ENCODE peak calls at places on chromosomes 11 and 22, in nine cellular contexts. R, G, B, H, V, L, N, S and X are unnamed samples.

GRCh38 chr22:47138898-47139789 is 376.7 kb downstream of the TBC1D22A start:
- DNase-seq in R (no peak), G (no peak), B (no peak), H (no peak), V (peak), L (no peak), N (no peak), S (no peak), X (no peak)

GRCh38 chr22:22616636-22617035 is 27.8 kb upstream of the GGTLC2 start:
- DNase-seq in R (no peak), G (no peak), B (no peak), H (no peak), V (no peak), L (no peak), N (no peak), S (no peak), X (no peak)

GRCh38 chr22:49197500-49197899 is 630.2 kb downstream of the BRD1 start:
- DNase-seq in R (no peak), G (no peak), B (no peak), H (no peak), V (no peak), L (no peak), N (no peak), S (peak), X (no peak)

GRCh38 chr11:113778111-113778910 is 1.3 kb upstream of the CLDN25 start:
- DNase-seq in R (peak), G (no peak), B (no peak), H (peak), V (peak), L (no peak), N (no peak), S (no peak), X (peak)

GRCh38 chr11:3138178-3139085 is 26.7 kb downstream of the OSBPL5 start:
- DNase-seq in R (no peak), G (no peak), B (no peak), H (no peak), V (no peak), L (peak), N (no peak), S (no peak), X (no peak)

GRCh38 chr11:4677948-4678347 is 19.7 kb downstream of the OR51E2 start:
- DNase-seq in R (no peak), G (no peak), B (no peak), H (no peak), V (no peak), L (no peak), N (no peak), S (no peak), X (no peak)

GRCh38 chr11:3006505-3007260 is 14.6 kb upstream of the NAP1L4 start:
- DNase-seq in R (no peak), G (no peak), B (no peak), H (no peak), V (no peak), L (peak), N (no peak), S (no peak), X (no peak)

GRCh38 chr11:103947566-103947919 is 88.9 kb upstream of the DDI1 start:
- DNase-seq in R (no peak), G (no peak), B (no peak), H (no peak), V (peak), L (no peak), N (no peak), S (no peak), X (peak)

GRCh38 chr11:23272095-23272494 is 411.8 kb upstream of the CCDC179 start:
- DNase-seq in R (no peak), G (no peak), B (no peak), H (no peak), V (no peak), L (no peak), N (no peak), S (no peak), X (no peak)

GRCh38 chr22:46750861-46751260 is 11.6 kb upstream of the TBC1D22A start:
- DNase-seq in R (no peak), G (no peak), B (no peak), H (peak), V (no peak), L (no peak), N (no peak), S (no peak), X (no peak)

GRCh38 chr22:50606561-50607365 is 6.2 kb downstream of the MAPK8IP2 start:
- DNase-seq in R (no peak), G (no peak), B (no peak), H (no peak), V (no peak), L (peak), N (no peak), S (no peak), X (no peak)

GRCh38 chr22:50605349-50606074 is 4.9 kb downstream of the MAPK8IP2 start:
- DNase-seq in R (no peak), G (no peak), B (no peak), H (no peak), V (no peak), L (peak), N (no peak), S (no peak), X (no peak)

GRCh38 chr22:50607366-50608020 is 6.9 kb downstream of the MAPK8IP2 start:
- DNase-seq in R (no peak), G (no peak), B (no peak), H (no peak), V (no peak), L (no peak), N (no peak), S (no peak), X (no peak)

GRCh38 chr22:50604623-50605348 is 4.2 kb downstream of the MAPK8IP2 start:
- DNase-seq in R (no peak), G (no peak), B (no peak), H (no peak), V (no peak), L (peak), N (no peak), S (no peak), X (no peak)

DNA sequence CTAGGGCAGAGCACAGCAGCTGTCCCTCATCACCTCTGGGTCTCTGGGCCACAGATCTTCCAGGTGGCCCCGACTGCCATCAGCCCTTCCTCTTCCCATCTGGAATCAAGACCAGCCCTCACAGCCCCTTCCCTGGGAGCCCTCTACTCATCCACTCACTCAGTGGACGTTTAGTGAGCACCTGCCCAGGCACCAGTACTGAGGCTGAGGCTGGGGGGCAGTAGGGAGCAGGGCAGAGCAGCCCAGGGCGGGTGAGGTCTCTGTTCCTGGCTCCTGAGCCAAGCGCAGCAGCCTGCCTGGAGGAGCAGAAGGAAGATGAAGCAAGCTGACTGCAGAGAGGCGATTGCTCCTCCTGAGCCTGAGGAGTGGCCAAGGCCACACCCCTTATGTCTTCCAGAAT is 5.5 kb downstream of the MAPK8IP2 start:
- DNase-seq in R (no peak), G (no peak), B (no peak), H (no peak), V (no peak), L (no peak), N (no peak), S (no peak), X (no peak)
- TF ChIP-seq CTCF in R (peak), G (no peak), B (no peak), H (no peak), V (no peak), L (no peak), N (no peak), S (no peak), X (no peak)

GRCh38 chr11:26820739-26821138 is 98.9 kb upstream of the SLC5A12 start:
- DNase-seq in R (no peak), G (no peak), B (peak), H (no peak), V (peak), L (no peak), N (no peak), S (no peak), X (peak)
- H3K4me3 ChIP-seq in R (no peak), G (no peak), B (no peak), H (no peak), V (no peak), L (no peak), N (no peak), S (no peak), X (no peak)

GRCh38 chr22:21593406-21594232 is 26.1 kb downstream of the UBE2L3 start:
- DNase-seq in R (no peak), G (no peak), B (no peak), H (peak), V (no peak), L (no peak), N (no peak), S (no peak), X (no peak)
- TF ChIP-seq CTCF in R (peak), G (no peak), B (peak), H (no peak), V (peak), L (no peak), N (no peak), S (no peak), X (peak)

DNA sequence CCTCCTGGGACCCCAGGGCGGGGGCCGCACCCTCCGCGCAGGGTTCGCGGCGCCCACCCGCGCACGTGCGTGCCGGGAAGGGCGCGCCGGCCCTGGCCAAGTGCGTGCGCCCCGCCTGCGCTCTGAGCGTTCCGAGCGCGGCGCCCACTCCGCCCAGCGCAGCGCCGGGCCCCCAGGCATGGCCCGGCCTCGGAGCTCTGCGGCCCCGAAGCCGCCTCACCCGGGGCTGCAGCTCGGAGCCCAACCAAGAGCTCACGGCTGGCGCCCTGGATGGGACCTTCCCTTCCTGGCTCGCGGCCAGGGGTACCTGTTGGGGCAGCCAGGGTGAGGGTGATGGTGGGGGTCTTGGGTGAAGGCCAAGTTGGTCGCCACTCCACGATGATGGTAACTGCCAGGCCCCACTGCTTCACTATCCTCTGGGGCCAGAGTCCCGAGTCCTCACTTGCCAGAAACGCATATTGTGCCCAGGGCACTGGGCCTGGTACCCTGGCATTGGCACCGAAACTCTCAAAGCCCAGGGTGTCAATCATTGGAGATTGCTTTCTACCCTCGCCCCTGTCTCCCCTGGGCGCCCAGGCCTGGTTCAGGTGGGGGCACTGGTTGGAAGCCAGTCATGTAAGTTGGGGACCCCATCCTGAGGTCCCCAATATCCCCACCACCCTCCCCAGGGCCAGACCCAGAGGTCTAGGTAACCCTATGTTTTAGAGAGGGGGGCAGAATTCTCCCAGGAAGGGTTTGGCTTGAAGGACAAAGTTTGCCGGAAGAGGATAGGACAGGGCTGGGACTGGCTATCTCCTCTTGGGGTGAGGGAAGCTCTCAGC is 889 bp downstream of the ANO1 start:
- DNase-seq in R (no peak), G (no peak), B (no peak), H (no peak), V (no peak), L (no peak), N (no peak), S (no peak), X (no peak)
- H3K4me3 ChIP-seq in R (no peak), G (peak), B (no peak), H (peak), V (no peak), L (peak), N (peak), S (peak), X (no peak)

DNA sequence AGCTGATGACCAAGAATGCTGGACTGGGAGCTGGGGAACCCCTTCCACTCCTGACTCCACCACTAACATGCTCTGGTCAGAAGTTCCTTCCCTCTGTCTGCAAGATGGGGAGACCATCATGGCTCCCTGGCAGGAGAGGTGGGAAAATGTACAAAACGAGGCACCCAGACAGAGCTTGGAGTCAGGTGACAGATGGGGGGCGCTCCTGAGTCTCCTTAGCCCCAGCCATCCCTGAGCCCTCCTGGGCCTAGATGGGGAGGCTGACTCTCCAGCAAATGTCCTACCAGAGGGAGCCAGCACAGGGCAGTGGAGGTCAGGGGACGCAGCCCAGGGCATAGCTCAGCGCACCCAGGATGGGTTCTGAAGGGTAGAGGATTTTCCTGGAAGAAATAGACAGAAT is 20.0 kb downstream of the KCNJ4 start:
- DNase-seq in R (no peak), G (no peak), B (no peak), H (no peak), V (no peak), L (no peak), N (no peak), S (no peak), X (no peak)
- TF ChIP-seq CTCF in R (no peak), G (no peak), B (no peak), H (no peak), V (no peak), L (no peak), N (no peak), S (no peak), X (no peak)